ENCODE peak calls at places on chromosomes 16 and 17, in eight cellular contexts. W is tibial artery, L is iPS DF 6.9, H is ovary, T is upper lobe of left lung, F is heart right ventricle, Q is brain microvascular endothelial cell, M is OCI-LY7. X is an unnamed sample.

GRCh38 chr16:79776243-79776884 is 175.8 kb upstream of the MAF start:
- DNase-seq in L (no peak), T (no peak), F (peak; percentile 23), M (no peak), W (peak; percentile 35), H (peak; percentile 42), Q (peak; percentile 49), X (no peak)

GRCh38 chr16:58127033-58127556 is 2.1 kb downstream of the CFAP20 start:
- DNase-seq in H (no peak), Q (peak; percentile 38), T (peak; percentile 49), M (peak; percentile 56), L (no peak), F (no peak), W (no peak), X (peak; percentile 8)

GRCh38 chr16:53925011-53925410 is 221.1 kb downstream of the FTO start:
- DNase-seq in Q (no peak), M (no peak), T (no peak), F (no peak), L (no peak), W (no peak), H (no peak), X (no peak)

GRCh38 chr17:72691017-72691416 is 401.5 kb downstream of the SLC39A11 start:
- DNase-seq in L (no peak), W (no peak), Q (no peak), F (no peak), T (no peak), H (no peak), M (no peak), X (no peak)

GRCh38 chr17:50189396-50190277 is 11.8 kb downstream of the COL1A1 start:
- DNase-seq in H (no peak), F (no peak), Q (no peak), W (no peak), L (no peak), T (no peak), M (no peak), X (no peak)

GRCh38 chr17:66200685-66201092 is 8.8 kb upstream of the CEP112 start:
- DNase-seq in L (no peak), Q (peak; percentile 76), W (no peak), F (no peak), M (peak; percentile 66), H (no peak), T (peak; percentile 55), X (peak; percentile 12)

GRCh38 chr16:49332589-49333267 is 40.9 kb upstream of the C16orf78 start:
- DNase-seq in L (no peak), W (no peak), M (no peak), H (no peak), T (no peak), Q (no peak), F (no peak), X (no peak)

GRCh38 chr17:10091051-10091450 is 107.4 kb downstream of the GAS7 start:
- DNase-seq in M (no peak), Q (no peak), T (no peak), L (no peak), W (no peak), H (no peak), F (no peak), X (no peak)

GRCh38 chr16:55357241-55357640 is 33.2 kb downstream of the IRX6 start:
- DNase-seq in L (no peak), F (no peak), T (no peak), H (no peak), Q (no peak), W (no peak), M (no peak), X (no peak)

GRCh38 chr16:88514070-88514469 is 56.1 kb upstream of the ZC3H18 start:
- DNase-seq in W (no peak), H (no peak), M (no peak), T (no peak), L (no peak), F (no peak), Q (no peak), X (no peak)

GRCh38 chr17:17702821-17703607 is 21.8 kb downstream of the RAI1 start:
- DNase-seq in L (no peak), H (peak; percentile 58), W (no peak), F (peak; percentile 49), Q (no peak), M (no peak), T (no peak), X (no peak)

GRCh38 chr17:53093386-53093785 is 729.3 kb upstream of the KIF2B start:
- DNase-seq in F (no peak), W (no peak), H (no peak), L (no peak), M (no peak), T (no peak), Q (no peak), X (no peak)

GRCh38 chr17:57408064-57408811 is 151.9 kb downstream of the MSI2 start:
- DNase-seq in M (peak; percentile 59), T (no peak), H (no peak), W (no peak), L (no peak), Q (no peak), F (no peak), X (no peak)

GRCh38 chr17:37503148-37503547 is 13.5 kb downstream of the DUSP14 start:
- DNase-seq in H (no peak), T (no peak), Q (no peak), W (no peak), M (no peak), L (no peak), F (no peak), X (no peak)

GRCh38 chr17:4310349-4311060 is 46.7 kb upstream of the ANKFY1 start:
- DNase-seq in H (no peak), F (no peak), L (no peak), M (no peak), Q (no peak), W (no peak), T (no peak), X (no peak)

GRCh38 chr17:72237223-72237622 is 116.4 kb downstream of the SOX9 start:
- DNase-seq in W (no peak), H (no peak), Q (no peak), F (no peak), T (no peak), M (no peak), L (no peak), X (no peak)

GRCh38 chr16:15955425-15955824 is 6.0 kb downstream of the ABCC1 start:
- DNase-seq in W (no peak), H (no peak), T (no peak), F (no peak), M (no peak), L (no peak), Q (no peak), X (no peak)
- H3K27ac ChIP-seq in W (peak overlapping the region; percentile 74), H (no peak overlapping the region), T (no peak overlapping the region), F (no peak overlapping the region), M (no peak overlapping the region), L (no peak overlapping the region), Q (no peak overlapping the region), X (no peak overlapping the region)

GRCh38 chr17:925846-926245 is 53.7 kb downstream of the NXN start:
- DNase-seq in F (no peak), Q (no peak), W (no peak), L (no peak), M (no peak), H (no peak), T (no peak), X (no peak)
- H3K27ac ChIP-seq in F (no peak overlapping the region), Q (no peak overlapping the region), W (no peak overlapping the region), L (no peak overlapping the region), M (no peak overlapping the region), H (no peak overlapping the region), T (peak overlapping the region; percentile 58), X (no peak overlapping the region)

GRCh38 chr16:84552135-84552534 is 47.7 kb upstream of the MEAK7 start:
- DNase-seq in L (no peak), M (no peak), Q (no peak), T (no peak), W (no peak), H (no peak), F (no peak), X (no peak)
- H3K27ac ChIP-seq in L (no peak overlapping the region), M (no peak overlapping the region), Q (no peak overlapping the region), T (no peak overlapping the region), W (no peak overlapping the region), H (no peak overlapping the region), F (no peak overlapping the region), X (peak overlapping the region; percentile 65)

DNA sequence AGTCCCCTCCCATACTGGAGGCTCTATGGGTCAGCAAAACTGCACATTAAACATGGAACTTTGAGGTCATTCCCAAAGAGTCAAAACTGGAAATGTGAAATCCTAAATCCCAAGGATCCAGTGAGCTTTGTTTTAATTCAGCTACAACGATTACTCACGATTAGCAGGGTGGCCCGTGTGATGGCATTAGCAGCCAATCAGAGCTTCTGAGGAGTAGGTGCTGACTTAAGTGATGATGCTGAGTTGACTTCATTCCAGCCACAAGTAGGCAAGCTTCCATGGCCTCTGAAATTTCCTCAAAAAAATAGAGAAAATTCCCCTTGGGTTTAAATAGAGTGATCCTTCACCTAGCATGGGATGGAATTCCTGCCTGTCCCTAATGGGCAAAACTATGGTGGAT is 28.1 kb upstream of the BEAN1 start:
- DNase-seq in W (no peak), H (no peak), Q (no peak), T (no peak), L (no peak), M (no peak), F (no peak), X (no peak)
- H3K27ac ChIP-seq in W (no peak overlapping the region), H (no peak overlapping the region), Q (no peak overlapping the region), T (no peak overlapping the region), L (no peak overlapping the region), M (no peak overlapping the region), F (peak overlapping the region; percentile 37), X (no peak overlapping the region)

GRCh38 chr17:43660262-43660661 is 1.5 kb downstream of the MEOX1 start:
- DNase-seq in T (no peak), M (no peak), W (no peak), H (no peak), L (no peak), Q (no peak), F (no peak), X (no peak)
- H3K27ac ChIP-seq in T (no peak overlapping the region), M (no peak overlapping the region), W (peak overlapping the region; percentile 15), H (no peak overlapping the region), L (no peak overlapping the region), Q (no peak overlapping the region), F (peak overlapping the region; percentile 83), X (peak overlapping the region; percentile 3)

X was measured in effector memory CD4-positive, alpha-beta T cell.